ENCODE peak calls at places on chromosomes 5 and 9, in nine cellular contexts. D is fibroblast of the conjunctiva; F is ecto neural progenitor cell; R is T-cell; C is activated CD8-positive, alpha-beta memory T cell treated with anti-CD3 and anti-CD28 coated beads, Interleukin-2, amount 50 U/mL, for 4 hours; Y is caudate nucleus; O is stomach; T is EL; G is fibroblast of mammary gland. V is an unnamed sample.

GRCh38 chr5:107672212-107673105 is 1.7 kb upstream of the EFNA5 start:
- DNase-seq in D (peak), F (peak), R (no peak), C (peak), Y (peak), O (peak), T (peak), G (peak), V (peak)

GRCh38 chr9:109297899-109298298 is 23.0 kb downstream of the EPB41L4B start:
- DNase-seq in D (no peak), F (no peak), R (no peak), C (no peak), Y (no peak), O (no peak), T (peak), G (peak), V (no peak)

GRCh38 chr9:77893706-77894105 is 137.9 kb downstream of the GNAQ start:
- DNase-seq in D (no peak), F (no peak), R (no peak), C (no peak), Y (no peak), O (no peak), T (no peak), G (no peak), V (no peak)

GRCh38 chr5:75044406-75044805 is 8.0 kb downstream of the GCNT4 start:
- DNase-seq in D (no peak), F (no peak), R (no peak), C (no peak), Y (no peak), O (no peak), T (no peak), G (peak), V (no peak)

GRCh38 chr5:125148076-125148475 is 401.6 kb upstream of the ZNF608 start:
- DNase-seq in D (no peak), F (no peak), R (no peak), C (no peak), Y (no peak), O (no peak), T (no peak), G (no peak), V (no peak)

GRCh38 chr5:59173568-59173967 is 590.7 kb downstream of the RAB3C start:
- DNase-seq in D (peak), F (no peak), R (no peak), C (no peak), Y (no peak), O (no peak), T (no peak), G (peak), V (no peak)

GRCh38 chr5:151072234-151073025 is 8.4 kb downstream of the TNIP1 start:
- DNase-seq in D (no peak), F (no peak), R (no peak), C (no peak), Y (no peak), O (no peak), T (peak), G (peak), V (no peak)

GRCh38 chr5:102798103-102798502 is 43.0 kb downstream of the PAM start:
- DNase-seq in D (no peak), F (no peak), R (no peak), C (no peak), Y (no peak), O (no peak), T (no peak), G (no peak), V (no peak)

GRCh38 chr5:81052325-81052724 is 92.2 kb downstream of the RASGRF2 start:
- DNase-seq in D (no peak), F (no peak), R (no peak), C (no peak), Y (no peak), O (no peak), T (no peak), G (no peak), V (no peak)

GRCh38 chr5:180291234-180291940 is 496 bp downstream of the MAPK9 start:
- DNase-seq in D (no peak), F (no peak), R (peak), C (no peak), Y (no peak), O (peak), T (peak), G (no peak), V (peak)

GRCh38 chr5:28734396-28734795 is 1696.0 kb upstream of the CDH9 start:
- DNase-seq in D (no peak), F (no peak), R (no peak), C (no peak), Y (no peak), O (no peak), T (no peak), G (no peak), V (no peak)

GRCh38 chr5:135386096-135386495 is 12.9 kb downstream of the MACROH2A1 start:
- DNase-seq in D (no peak), F (no peak), R (no peak), C (no peak), Y (no peak), O (no peak), T (peak), G (peak), V (no peak)

GRCh38 chr9:110109331-110110110 is 98.4 kb downstream of the C9orf152 start:
- DNase-seq in D (no peak), F (no peak), R (no peak), C (no peak), Y (no peak), O (no peak), T (no peak), G (no peak), V (no peak)

GRCh38 chr5:93249651-93250289 is 331.2 kb downstream of the NR2F1-AS1 start:
- DNase-seq in D (no peak), F (no peak), R (no peak), C (no peak), Y (no peak), O (no peak), T (no peak), G (peak), V (no peak)

GRCh38 chr5:54632131-54632551 is 114.6 kb downstream of the SNX18 start:
- DNase-seq in D (no peak), F (no peak), R (no peak), C (no peak), Y (no peak), O (no peak), T (no peak), G (no peak), V (no peak)

GRCh38 chr9:38068616-38068865 is 486 bp downstream of the SHB start:
- DNase-seq in D (no peak), F (no peak), R (peak), C (peak), Y (no peak), O (peak), T (peak), G (no peak), V (no peak)

GRCh38 chr5:21880164-21880563 is 973.0 kb downstream of the CDH12 start:
- DNase-seq in D (no peak), F (no peak), R (no peak), C (no peak), Y (no peak), O (no peak), T (no peak), G (no peak), V (no peak)

GRCh38 chr5:5347442-5347841 is 75.0 kb upstream of the ICE1 start:
- DNase-seq in D (no peak), F (no peak), R (no peak), C (no peak), Y (no peak), O (no peak), T (no peak), G (no peak), V (no peak)

GRCh38 chr5:180990086-180990888 is 1.6 kb downstream of the BTNL3 start:
- DNase-seq in D (no peak), F (no peak), R (no peak), C (no peak), Y (no peak), O (no peak), T (no peak), G (no peak), V (no peak)

GRCh38 chr9:70438341-70438924 is 24.0 kb upstream of the KLF9 start:
- DNase-seq in D (peak), F (no peak), R (no peak), C (no peak), Y (no peak), O (peak), T (peak), G (peak), V (peak)